ENCODE peak calls at places on chromosomes 6 and 20, in nine cellular contexts. One of them, this sample, is unnamed.

GRCh38 chr6:36347635-36348034 is 10.9 kb upstream of the BNIP5 start:
- DNase-seq in choroid plexus epithelial cell: peak
- DNase-seq in T-helper 2 cell: no peak
- DNase-seq in HT1080: no peak
- DNase-seq in fibroblast of villous mesenchyme: no peak
- DNase-seq in NCI-H2081: no peak
- DNase-seq in caudate nucleus: no peak
- DNase-seq in iris pigment epithelial cell: peak
- DNase-seq in aorta: no peak
- DNase-seq in this sample: no peak

GRCh38 chr6:37785688-37786270 is 33.7 kb upstream of the ZFAND3 start:
- DNase-seq in choroid plexus epithelial cell: no peak
- DNase-seq in T-helper 2 cell: no peak
- DNase-seq in HT1080: no peak
- DNase-seq in fibroblast of villous mesenchyme: no peak
- DNase-seq in NCI-H2081: no peak
- DNase-seq in caudate nucleus: no peak
- DNase-seq in iris pigment epithelial cell: no peak
- DNase-seq in aorta: no peak
- DNase-seq in this sample: no peak

GRCh38 chr20:14957416-14957815 is 620.0 kb upstream of the FLRT3 start:
- DNase-seq in choroid plexus epithelial cell: no peak
- DNase-seq in T-helper 2 cell: no peak
- DNase-seq in HT1080: no peak
- DNase-seq in fibroblast of villous mesenchyme: no peak
- DNase-seq in NCI-H2081: no peak
- DNase-seq in caudate nucleus: no peak
- DNase-seq in iris pigment epithelial cell: no peak
- DNase-seq in aorta: no peak
- DNase-seq in this sample: no peak

GRCh38 chr20:36384022-36384619 is 78.0 kb downstream of the DLGAP4 start:
- DNase-seq in choroid plexus epithelial cell: peak
- DNase-seq in T-helper 2 cell: no peak
- DNase-seq in HT1080: peak
- DNase-seq in fibroblast of villous mesenchyme: peak
- DNase-seq in NCI-H2081: no peak
- DNase-seq in caudate nucleus: no peak
- DNase-seq in iris pigment epithelial cell: peak
- DNase-seq in aorta: no peak
- DNase-seq in this sample: no peak

GRCh38 chr6:108966855-108967755 is 118.9 kb downstream of the ARMC2 start:
- DNase-seq in choroid plexus epithelial cell: peak
- DNase-seq in T-helper 2 cell: peak
- DNase-seq in HT1080: peak
- DNase-seq in fibroblast of villous mesenchyme: peak
- DNase-seq in NCI-H2081: no peak
- DNase-seq in caudate nucleus: no peak
- DNase-seq in iris pigment epithelial cell: peak
- DNase-seq in aorta: peak
- DNase-seq in this sample: no peak

GRCh38 chr6:126539022-126539421 is 199.1 kb downstream of the CENPW start:
- DNase-seq in choroid plexus epithelial cell: peak
- DNase-seq in T-helper 2 cell: no peak
- DNase-seq in HT1080: peak
- DNase-seq in fibroblast of villous mesenchyme: peak
- DNase-seq in NCI-H2081: no peak
- DNase-seq in caudate nucleus: no peak
- DNase-seq in iris pigment epithelial cell: peak
- DNase-seq in aorta: no peak
- DNase-seq in this sample: no peak

GRCh38 chr6:87730310-87730709 is 28.3 kb upstream of the AKIRIN2 start:
- DNase-seq in choroid plexus epithelial cell: peak
- DNase-seq in T-helper 2 cell: no peak
- DNase-seq in HT1080: peak
- DNase-seq in fibroblast of villous mesenchyme: no peak
- DNase-seq in NCI-H2081: no peak
- DNase-seq in caudate nucleus: no peak
- DNase-seq in iris pigment epithelial cell: peak
- DNase-seq in aorta: peak
- DNase-seq in this sample: peak

GRCh38 chr6:75504902-75505233 is 11.3 kb upstream of the FILIP1 start:
- DNase-seq in choroid plexus epithelial cell: peak
- DNase-seq in T-helper 2 cell: no peak
- DNase-seq in HT1080: no peak
- DNase-seq in fibroblast of villous mesenchyme: peak
- DNase-seq in NCI-H2081: no peak
- DNase-seq in caudate nucleus: no peak
- DNase-seq in iris pigment epithelial cell: no peak
- DNase-seq in aorta: no peak
- DNase-seq in this sample: no peak

GRCh38 chr20:37870294-37870693 is 32.6 kb upstream of the VSTM2L start:
- DNase-seq in choroid plexus epithelial cell: no peak
- DNase-seq in T-helper 2 cell: no peak
- DNase-seq in HT1080: no peak
- DNase-seq in fibroblast of villous mesenchyme: no peak
- DNase-seq in NCI-H2081: no peak
- DNase-seq in caudate nucleus: no peak
- DNase-seq in iris pigment epithelial cell: no peak
- DNase-seq in aorta: peak
- DNase-seq in this sample: no peak

GRCh38 chr6:30763155-30763617 is 18.8 kb upstream of the IER3 start:
- DNase-seq in choroid plexus epithelial cell: no peak
- DNase-seq in T-helper 2 cell: no peak
- DNase-seq in HT1080: no peak
- DNase-seq in fibroblast of villous mesenchyme: no peak
- DNase-seq in NCI-H2081: no peak
- DNase-seq in caudate nucleus: no peak
- DNase-seq in iris pigment epithelial cell: no peak
- DNase-seq in aorta: no peak
- DNase-seq in this sample: no peak

GRCh38 chr6:168332020-168332419 is 12.4 kb upstream of the DACT2 start:
- DNase-seq in choroid plexus epithelial cell: no peak
- DNase-seq in T-helper 2 cell: no peak
- DNase-seq in HT1080: no peak
- DNase-seq in fibroblast of villous mesenchyme: no peak
- DNase-seq in NCI-H2081: no peak
- DNase-seq in caudate nucleus: no peak
- DNase-seq in iris pigment epithelial cell: no peak
- DNase-seq in aorta: no peak
- DNase-seq in this sample: no peak

GRCh38 chr6:137928286-137928685 is 61.2 kb downstream of the TNFAIP3 start:
- DNase-seq in choroid plexus epithelial cell: no peak
- DNase-seq in T-helper 2 cell: no peak
- DNase-seq in HT1080: no peak
- DNase-seq in fibroblast of villous mesenchyme: no peak
- DNase-seq in NCI-H2081: no peak
- DNase-seq in caudate nucleus: no peak
- DNase-seq in iris pigment epithelial cell: no peak
- DNase-seq in aorta: peak
- DNase-seq in this sample: no peak

GRCh38 chr6:42279966-42280629 is 62.4 kb upstream of the MRPS10 start:
- DNase-seq in choroid plexus epithelial cell: peak
- DNase-seq in T-helper 2 cell: no peak
- DNase-seq in HT1080: peak
- DNase-seq in fibroblast of villous mesenchyme: peak
- DNase-seq in NCI-H2081: no peak
- DNase-seq in caudate nucleus: no peak
- DNase-seq in iris pigment epithelial cell: peak
- DNase-seq in aorta: peak
- DNase-seq in this sample: no peak

This sample was measured in NCI-H1105.